ENCODE peak calls at places on chromosomes 1 and 21, in nine cellular contexts. O is A673; J is CD8-positive, alpha-beta memory T cell; S is adrenal gland; L is left ventricle myocardium inferior; X is neuronal stem cell; D is PC-9; I is mesendoderm; Q is IMR-90. P is an unnamed sample. For H3K36me3, the result is how much of the 10 kb centered on the place peaks cover.

GRCh38 chr1:166840309-166841302 is 1.3 kb downstream of the POGK start:
- DNase-seq in O (no peak), Q (peak), D (no peak), I (peak), X (no peak), L (no peak), S (no peak), J (no peak), P (no peak)

GRCh38 chr1:98051065-98051675 is 130.3 kb upstream of the DPYD start:
- DNase-seq in Q (peak), O (peak), X (peak), I (peak), D (peak), J (peak), S (peak), L (peak), P (peak)

GRCh38 chr1:235093013-235093618 is 35.5 kb downstream of the TOMM20 start:
- DNase-seq in Q (peak), S (peak), O (peak), D (peak), I (peak), J (no peak), L (peak), X (no peak), P (peak)

GRCh38 chr1:2641381-2642130 is 8.7 kb upstream of the MMEL1 start:
- DNase-seq in X (no peak), S (no peak), I (no peak), J (no peak), Q (no peak), O (no peak), L (no peak), D (no peak), P (peak)

GRCh38 chr1:197145451-197146029 is 929 bp downstream of the ASPM start:
- DNase-seq in L (no peak), D (no peak), X (no peak), J (no peak), I (no peak), O (peak), S (no peak), Q (no peak), P (no peak)

GRCh38 chr1:54791880-54792522 is 9.1 kb downstream of the TTC22 start:
- DNase-seq in O (peak), J (no peak), L (no peak), Q (peak), X (no peak), S (no peak), I (peak), D (no peak), P (peak)

GRCh38 chr1:182143825-182144661 is 82.5 kb upstream of the ZNF648 start:
- DNase-seq in J (no peak), X (peak), L (peak), D (peak), O (no peak), Q (peak), S (peak), I (peak), P (peak)

GRCh38 chr1:159765806-159766205 is 15.0 kb upstream of the DUSP23 start:
- DNase-seq in Q (no peak), O (no peak), S (no peak), J (no peak), D (no peak), I (no peak), L (no peak), X (no peak), P (no peak)

GRCh38 chr21:38785483-38785882 is 20.2 kb upstream of the ETS2 start:
- DNase-seq in X (no peak), J (no peak), Q (no peak), D (no peak), O (no peak), L (no peak), I (no peak), S (no peak), P (no peak)

DNA sequence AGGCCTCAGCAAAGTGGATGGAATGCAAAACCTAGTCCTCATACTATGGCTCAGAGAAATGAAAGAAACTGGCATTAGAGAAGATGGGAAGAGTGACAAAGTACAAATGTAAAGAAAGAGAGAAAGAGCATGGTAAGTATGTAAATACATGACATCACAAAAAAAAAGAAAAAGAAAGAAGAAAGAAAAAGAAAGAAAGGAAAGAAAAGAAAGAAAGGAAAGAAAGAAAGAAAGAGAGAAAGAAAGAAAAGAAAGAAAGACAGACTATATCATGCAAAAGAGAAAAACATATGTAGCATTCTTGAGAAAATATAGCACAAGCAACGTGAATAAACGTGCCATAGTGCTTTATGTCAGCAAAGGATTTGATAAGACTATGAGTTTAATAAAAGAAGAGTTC is 76.1 kb upstream of the CACHD1 start:
- DNase-seq in J (no peak), I (no peak), L (no peak), Q (no peak), O (no peak), X (no peak), S (no peak), D (no peak), P (no peak)
- H3K36me3 ChIP-seq in J (under half), I (under half), L (under half), Q (under half), O (under half), X (under half), S (under half), D (under half), P (under half)

DNA sequence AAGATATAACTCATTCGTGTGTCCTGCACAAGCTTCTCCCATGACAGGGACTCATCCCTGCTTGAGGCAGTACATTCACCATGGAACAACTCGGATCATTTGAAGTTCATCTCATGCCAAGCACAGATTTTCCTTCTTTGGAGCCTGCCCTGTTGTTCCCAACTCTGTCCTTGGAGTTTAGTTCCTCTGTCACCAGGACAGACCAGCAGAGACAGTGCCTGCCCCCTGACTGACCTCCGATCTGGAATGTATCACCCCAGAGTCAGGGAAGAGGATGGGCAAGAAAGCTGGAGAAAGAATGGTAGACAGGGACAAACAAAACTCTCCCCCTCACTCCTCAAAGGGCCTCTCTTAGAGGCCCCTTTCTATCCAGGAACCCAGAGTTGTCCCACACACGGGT is 5.0 kb downstream of the SHISAL2A start:
- DNase-seq in I (peak), O (no peak), J (no peak), S (peak), Q (no peak), L (no peak), D (no peak), X (no peak), P (no peak)
- H3K27ac ChIP-seq in I (peak), O (no peak), J (peak), S (no peak), Q (no peak), L (no peak), D (no peak), X (no peak), P (peak)

GRCh38 chr1:19165501-19165900 is 44.6 kb downstream of the UBR4 start:
- DNase-seq in O (no peak), J (no peak), I (no peak), Q (no peak), D (no peak), S (no peak), L (no peak), X (no peak), P (no peak)
- H3K36me3 ChIP-seq in O (half or more), J (half or more), I (under half), Q (half or more), D (under half), S (under half), L (half or more), X (half or more), P (under half)

DNA sequence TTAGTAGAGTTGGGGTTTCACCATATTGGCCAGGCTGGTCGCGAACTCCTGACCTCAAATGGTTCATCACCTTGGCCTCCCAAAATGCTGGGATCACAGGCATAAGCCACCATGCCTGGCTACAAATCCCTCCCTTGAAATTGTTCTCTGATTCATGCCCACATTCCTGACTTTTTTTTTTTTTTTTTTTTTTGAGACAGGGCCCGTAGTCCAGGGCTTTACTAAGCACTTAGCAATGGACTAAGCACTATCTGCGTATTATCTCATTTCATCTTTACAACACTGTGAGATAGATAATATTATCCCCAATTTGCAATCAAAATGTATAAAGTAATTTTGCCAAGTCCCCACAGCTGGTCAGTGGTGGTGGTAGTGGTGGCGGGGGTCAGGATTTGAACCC is 58.9 kb downstream of the VWA5B1 start:
- DNase-seq in J (no peak), L (no peak), S (no peak), I (no peak), X (no peak), Q (no peak), O (no peak), D (no peak), P (no peak)
- H3K27ac ChIP-seq in J (no peak), L (no peak), S (no peak), I (no peak), X (no peak), Q (no peak), O (no peak), D (no peak), P (no peak)

GRCh38 chr1:205095422-205095821 is 11.2 kb upstream of the TMEM81 start:
- DNase-seq in D (no peak), X (no peak), L (no peak), Q (no peak), S (no peak), J (no peak), I (no peak), O (no peak), P (no peak)
- H3K36me3 ChIP-seq in D (under half), X (under half), L (half or more), Q (under half), S (under half), J (half or more), I (under half), O (half or more), P (under half)

GRCh38 chr1:152511596-152511995 is 993 bp downstream of the LCE5A start:
- DNase-seq in I (no peak), O (no peak), J (no peak), L (no peak), D (no peak), Q (no peak), S (no peak), X (no peak), P (no peak)
- H3K27ac ChIP-seq in I (no peak), O (no peak), J (no peak), L (no peak), D (no peak), Q (no peak), S (no peak), X (no peak), P (no peak)